ENCODE peak calls at places on chromosome 4, in seven cellular contexts. I is uterus, M is upper lobe of left lung, P is GM20000, Y is fibroblast of villous mesenchyme, U is thyroid gland, H is body of pancreas. S is an unnamed sample.

GRCh38 chr4:138056541-138056940 is 185.6 kb downstream of the SLC7A11 start:
- DNase-seq in Y (no peak), P (no peak), U (no peak), M (no peak), I (no peak), H (no peak), S (no peak)

GRCh38 chr4:119477412-119478053 is 151.1 kb downstream of the PDE5A start:
- DNase-seq in M (no peak), Y (no peak), P (no peak), I (no peak), H (no peak), U (no peak), S (no peak)

GRCh38 chr4:52369649-52370048 is 289.5 kb downstream of the USP46 start:
- DNase-seq in H (no peak), P (no peak), M (no peak), Y (peak), I (no peak), U (no peak), S (no peak)

GRCh38 chr4:12844111-12844510 is 640.0 kb downstream of the RAB28 start:
- DNase-seq in Y (no peak), M (no peak), H (no peak), I (no peak), P (no peak), U (no peak), S (no peak)

GRCh38 chr4:53541577-53542206 is 49.6 kb downstream of the LNX1 start:
- DNase-seq in P (no peak), I (peak), U (no peak), M (no peak), Y (peak), H (no peak), S (no peak)

GRCh38 chr4:76987153-76987562 is 37.6 kb downstream of the SEPTIN11 start:
- DNase-seq in U (no peak), Y (peak), H (peak), I (no peak), P (no peak), M (no peak), S (no peak)

GRCh38 chr4:27293831-27294230 is 433.2 kb downstream of the STIM2 start:
- DNase-seq in H (no peak), U (no peak), M (no peak), Y (no peak), P (no peak), I (no peak), S (no peak)

GRCh38 chr4:117773067-117773946 is 261.0 kb upstream of the NDST3 start:
- DNase-seq in P (no peak), U (no peak), H (no peak), I (no peak), Y (no peak), M (no peak), S (no peak)

GRCh38 chr4:138983690-138984089 is 31.9 kb upstream of the NOCT start:
- DNase-seq in H (no peak), Y (no peak), I (no peak), P (no peak), U (no peak), M (no peak), S (no peak)

GRCh38 chr4:24477919-24478318 is 106.4 kb downstream of the DHX15 start:
- DNase-seq in H (no peak), Y (peak), I (peak), M (no peak), U (peak), P (no peak), S (no peak)

GRCh38 chr4:131370846-131371245 is 1778.2 kb upstream of the PCDH10 start:
- DNase-seq in P (no peak), M (no peak), H (no peak), U (no peak), Y (no peak), I (no peak), S (no peak)

GRCh38 chr4:4985844-4986243 is 33.4 kb downstream of the CYTL1 start:
- DNase-seq in M (no peak), U (no peak), H (no peak), P (no peak), I (no peak), Y (no peak), S (no peak)

GRCh38 chr4:156992943-156993342 is 21.3 kb upstream of the PDGFC start:
- DNase-seq in H (no peak), Y (no peak), P (no peak), U (no peak), M (no peak), I (no peak), S (no peak)

GRCh38 chr4:135598151-135598550 is 1396.6 kb upstream of the PABPC4L start:
- DNase-seq in M (no peak), H (no peak), I (no peak), U (no peak), Y (no peak), P (no peak), S (no peak)

GRCh38 chr4:79311279-79311678 is 14.6 kb downstream of the NAA11 start:
- DNase-seq in Y (no peak), M (no peak), I (no peak), U (no peak), H (no peak), P (no peak), S (no peak)

GRCh38 chr4:2465032-2465431 is 3.9 kb upstream of the RNF4 start:
- DNase-seq in U (no peak), M (no peak), P (no peak), Y (no peak), H (no peak), I (no peak), S (no peak)

GRCh38 chr4:88660446-88661294 is 37.0 kb downstream of the NAP1L5 start:
- DNase-seq in I (no peak), Y (peak), H (no peak), U (no peak), P (no peak), M (no peak), S (no peak)

GRCh38 chr4:60443796-60444195 is 756.3 kb upstream of the ADGRL3 start:
- DNase-seq in U (no peak), I (no peak), Y (no peak), P (no peak), M (no peak), H (no peak), S (no peak)

GRCh38 chr4:183504930-183505555 is at the start of gene ING2:
- DNase-seq in I (peak), U (no peak), Y (no peak), M (peak), H (no peak), P (peak), S (no peak)

GRCh38 chr4:25857403-25857802 is 5.4 kb downstream of the SEL1L3 start:
- DNase-seq in P (no peak), Y (no peak), M (no peak), H (no peak), I (no peak), U (no peak), S (no peak)

GRCh38 chr4:56655209-56655626 is 25.9 kb downstream of the HOPX start:
- DNase-seq in M (no peak), I (peak), P (peak), Y (no peak), H (peak), U (peak), S (no peak)

GRCh38 chr4:182010876-182011275 is 232.3 kb upstream of the TENM3 start:
- DNase-seq in H (no peak), Y (no peak), P (no peak), U (no peak), M (no peak), I (no peak), S (no peak)

GRCh38 chr4:20773144-20773997 is 73.1 kb downstream of the PACRGL start:
- DNase-seq in I (peak), P (peak), Y (peak), M (no peak), U (peak), H (peak), S (no peak)

GRCh38 chr4:157957905-157958304 is 214.9 kb downstream of the GASK1B start:
- DNase-seq in I (no peak), U (no peak), H (no peak), M (no peak), Y (no peak), P (no peak), S (no peak)

GRCh38 chr4:113952452-113953029 is 26.9 kb downstream of the ARSJ start:
- DNase-seq in Y (peak), M (no peak), U (no peak), P (peak), H (peak), I (no peak), S (no peak)

GRCh38 chr4:86896596-86896995 is 4.4 kb upstream of the C4orf36 start:
- DNase-seq in H (no peak), Y (no peak), U (no peak), M (no peak), P (no peak), I (no peak), S (no peak)

DNA sequence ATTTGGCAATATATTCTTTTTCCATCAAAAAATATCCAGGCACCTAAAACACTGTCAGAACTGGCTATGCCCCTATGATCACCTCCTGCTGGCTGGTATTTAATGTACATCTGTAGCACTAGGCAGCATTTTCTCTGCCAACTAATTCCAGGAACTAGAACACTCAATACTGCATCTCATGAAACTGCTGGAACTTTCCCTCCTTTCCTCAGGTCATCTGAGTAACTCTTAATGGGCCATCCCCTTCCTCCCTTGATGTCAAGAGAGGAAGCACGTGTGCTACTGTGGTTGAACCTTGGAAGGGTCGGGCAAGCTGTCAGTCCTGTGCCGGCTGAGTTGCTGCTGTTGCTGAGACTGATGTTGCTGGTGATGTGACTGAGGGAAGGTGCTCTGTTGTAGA is 39.4 kb downstream of the TMEM165 start:
- DNase-seq in Y (no peak), M (no peak), I (no peak), P (peak), U (no peak), H (no peak), S (no peak)
- TF ChIP-seq CTCF in Y (peak), M (no peak), I (no peak), P (no peak), U (peak), H (peak), S (no peak)

GRCh38 chr4:8131210-8131609 is 27.4 kb downstream of the ABLIM2 start:
- DNase-seq in I (no peak), P (no peak), Y (no peak), M (no peak), U (no peak), H (no peak), S (no peak)
- TF ChIP-seq CTCF in I (no peak), P (no peak), Y (no peak), M (no peak), U (no peak), H (no peak), S (no peak)

GRCh38 chr4:107037188-107037587 is 1.1 kb upstream of the DKK2 start:
- DNase-seq in H (peak), U (peak), I (peak), M (peak), P (no peak), Y (peak), S (no peak)
- TF ChIP-seq CTCF in H (peak), U (no peak), I (no peak), M (no peak), P (peak), Y (peak), S (no peak)

GRCh38 chr4:128287871-128288688 is 467 bp upstream of the PGRMC2 start:
- DNase-seq in Y (peak), I (peak), U (peak), H (peak), M (peak), P (peak), S (peak)
- TF ChIP-seq CTCF in Y (peak), I (peak), U (peak), H (peak), M (peak), P (no peak), S (no peak)

GRCh38 chr4:10186228-10187214 is 69.9 kb upstream of the WDR1 start:
- DNase-seq in P (no peak), H (no peak), U (no peak), I (no peak), Y (no peak), M (no peak), S (no peak)
- TF ChIP-seq CTCF in P (no peak), H (no peak), U (no peak), I (no peak), Y (no peak), M (no peak), S (no peak)

S was measured in omental fat pad.